ENCODE peak calls at places on chromosomes 16 and 17, in eight cellular contexts. L is AG04449; I is fibroblast of pulmonary artery; P is IMR-90; S is CD8-positive, alpha-beta T cell; X is fibroblast of mammary gland; B is GM06990; A is GM23338. U is an unnamed sample.

GRCh38 chr17:64723781-64724180 is 61.7 kb upstream of the SMURF2 start:
- DNase-seq in L (no peak), I (peak), P (peak), S (no peak), X (no peak), B (no peak), A (no peak), U (no peak)

GRCh38 chr17:43878260-43879082 is 28.9 kb downstream of the MPP2 start:
- DNase-seq in L (peak), I (peak), P (peak), S (peak), X (peak), B (peak), A (peak), U (peak)

GRCh38 chr16:50540711-50541007 is 7.5 kb upstream of the NKD1 start:
- DNase-seq in L (no peak), I (no peak), P (no peak), S (no peak), X (no peak), B (no peak), A (no peak), U (no peak)

GRCh38 chr16:86609115-86609514 is 30.8 kb downstream of the FOXL1 start:
- DNase-seq in L (peak), I (peak), P (peak), S (no peak), X (peak), B (no peak), A (no peak), U (no peak)

GRCh38 chr16:22705799-22706198 is 108.2 kb upstream of the HS3ST2 start:
- DNase-seq in L (no peak), I (no peak), P (no peak), S (no peak), X (no peak), B (no peak), A (no peak), U (no peak)

GRCh38 chr16:57778658-57779057 is 23.6 kb downstream of the KIFC3 start:
- DNase-seq in L (no peak), I (no peak), P (no peak), S (no peak), X (no peak), B (no peak), A (no peak), U (no peak)

GRCh38 chr16:65576631-65577030 is 454.8 kb upstream of the CDH11 start:
- DNase-seq in L (no peak), I (no peak), P (no peak), S (no peak), X (no peak), B (no peak), A (peak), U (no peak)

GRCh38 chr16:4800290-4801041 is 2.0 kb downstream of the ROGDI start:
- DNase-seq in L (no peak), I (no peak), P (no peak), S (no peak), X (no peak), B (peak), A (no peak), U (peak)

GRCh38 chr16:11224096-11224893 is 31.7 kb downstream of the SOCS1 start:
- DNase-seq in L (no peak), I (no peak), P (no peak), S (peak), X (no peak), B (peak), A (peak), U (peak)

GRCh38 chr17:81825841-81826471 is 7.1 kb downstream of the MCRIP1 start:
- DNase-seq in L (no peak), I (no peak), P (no peak), S (no peak), X (no peak), B (no peak), A (peak), U (no peak)

GRCh38 chr17:67629963-67630320 is 87.8 kb upstream of the NOL11 start:
- DNase-seq in L (peak), I (peak), P (peak), S (no peak), X (peak), B (no peak), A (peak), U (peak)

GRCh38 chr16:55418586-55418985 is 60.4 kb upstream of the MMP2 start:
- DNase-seq in L (no peak), I (peak), P (peak), S (no peak), X (no peak), B (no peak), A (peak), U (no peak)

GRCh38 chr16:11100239-11100750 is 155.7 kb downstream of the SOCS1 start:
- DNase-seq in L (no peak), I (peak), P (peak), S (no peak), X (peak), B (peak), A (peak), U (peak)

GRCh38 chr16:58222532-58223316 is 24.8 kb upstream of the CSNK2A2 start:
- DNase-seq in L (no peak), I (peak), P (peak), S (no peak), X (peak), B (no peak), A (no peak), U (no peak)

GRCh38 chr17:43534909-43535308 is 11.2 kb downstream of the ETV4 start:
- DNase-seq in L (no peak), I (no peak), P (no peak), S (no peak), X (no peak), B (no peak), A (no peak), U (no peak)

GRCh38 chr16:55492756-55493380 is 13.9 kb downstream of the MMP2 start:
- DNase-seq in L (no peak), I (no peak), P (no peak), S (no peak), X (no peak), B (no peak), A (no peak), U (no peak)

GRCh38 chr17:4540224-4541040 is 14.8 kb downstream of the MYBBP1A start:
- DNase-seq in L (no peak), I (no peak), P (no peak), S (no peak), X (no peak), B (peak), A (peak), U (no peak)

GRCh38 chr16:12097523-12098428 is 121.2 kb downstream of the SNX29 start:
- DNase-seq in L (no peak), I (peak), P (peak), S (no peak), X (peak), B (no peak), A (no peak), U (no peak)

GRCh38 chr16:57283214-57283955 is 1.1 kb downstream of the PLLP start:
- DNase-seq in L (no peak), I (no peak), P (no peak), S (no peak), X (no peak), B (no peak), A (peak), U (no peak)

GRCh38 chr16:70267516-70267915 is 15.8 kb upstream of the EXOSC6 start:
- DNase-seq in L (no peak), I (peak), P (peak), S (no peak), X (peak), B (no peak), A (peak), U (peak)

GRCh38 chr17:76747716-76748360 is 9.9 kb downstream of the MFSD11 start:
- DNase-seq in L (no peak), I (no peak), P (no peak), S (no peak), X (no peak), B (no peak), A (no peak), U (no peak)

GRCh38 chr17:27340990-27341595 is 47.2 kb downstream of the WSB1 start:
- DNase-seq in L (no peak), I (no peak), P (no peak), S (no peak), X (no peak), B (no peak), A (no peak), U (no peak)

GRCh38 chr17:2239882-2240430 is 63.6 kb downstream of the SMG6 start:
- DNase-seq in L (no peak), I (peak), P (peak), S (no peak), X (peak), B (peak), A (no peak), U (peak)
- TF ChIP-seq CTCF in L (no peak), I (no peak), P (no peak), S (no peak), X (no peak), B (no peak), A (no peak), U (no peak)

DNA sequence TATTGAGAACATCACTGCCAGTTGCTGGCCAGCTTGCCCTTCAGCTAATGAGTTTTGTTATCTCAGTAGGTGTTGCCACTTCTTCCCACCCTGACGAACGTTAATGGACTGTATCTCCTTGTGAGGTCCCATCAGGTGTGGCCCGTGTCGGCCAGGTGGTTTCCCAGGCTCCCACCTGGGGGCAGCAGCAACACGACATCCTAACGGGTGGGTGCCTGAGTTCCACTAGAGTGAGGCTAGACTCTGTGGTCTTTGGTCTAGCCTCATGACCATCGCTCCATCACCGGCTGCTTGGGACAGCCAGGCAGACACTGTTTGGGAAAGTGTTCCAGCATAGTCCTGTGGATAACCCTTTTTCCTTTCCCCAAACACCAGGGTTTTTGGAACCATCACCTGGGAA is 45.6 kb upstream of the LCMT1 start:
- DNase-seq in L (no peak), I (no peak), P (no peak), S (no peak), X (no peak), B (peak), A (peak), U (peak)
- TF ChIP-seq CTCF in L (no peak), I (no peak), P (no peak), S (no peak), X (no peak), B (peak), A (peak), U (no peak)

GRCh38 chr17:75689441-75689873 is 22.3 kb downstream of the SAP30BP start:
- DNase-seq in L (no peak), I (no peak), P (no peak), S (peak), X (no peak), B (peak), A (no peak), U (peak)
- TF ChIP-seq CTCF in L (no peak), I (no peak), P (no peak), S (no peak), X (no peak), B (no peak), A (no peak), U (no peak)

GRCh38 chr17:75472119-75472518 is 15.7 kb downstream of the TMEM94 start:
- DNase-seq in L (no peak), I (no peak), P (no peak), S (no peak), X (no peak), B (no peak), A (no peak), U (no peak)

GRCh38 chr17:75474736-75475135 is 18.3 kb downstream of the TMEM94 start:
- DNase-seq in L (no peak), I (no peak), P (no peak), S (no peak), X (no peak), B (no peak), A (no peak), U (no peak)

GRCh38 chr17:75475144-75475835 is 18.9 kb downstream of the TMEM94 start:
- DNase-seq in L (no peak), I (no peak), P (peak), S (no peak), X (no peak), B (no peak), A (no peak), U (no peak)

GRCh38 chr17:75471207-75471606 is 14.8 kb downstream of the TMEM94 start:
- DNase-seq in L (no peak), I (no peak), P (no peak), S (no peak), X (no peak), B (no peak), A (no peak), U (no peak)

DNA sequence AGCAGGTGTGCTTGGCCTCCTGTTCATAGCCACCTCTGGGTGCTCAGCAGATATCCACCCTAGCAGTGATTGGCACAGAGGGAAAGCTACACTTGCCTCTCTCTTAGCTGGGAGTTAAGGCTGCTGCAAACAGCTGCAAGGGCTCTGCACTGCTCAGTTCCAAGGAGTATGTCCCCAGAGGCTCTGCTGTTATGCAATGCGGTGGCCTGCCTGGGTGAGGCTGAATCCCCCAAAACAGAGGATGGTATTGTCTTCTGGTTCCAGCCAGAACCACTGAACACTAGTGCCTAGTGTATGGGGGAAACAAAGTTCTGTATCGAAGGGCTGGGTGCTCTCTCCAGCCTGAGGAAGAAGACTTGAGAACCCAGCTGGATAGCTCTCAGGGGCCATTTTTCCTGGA is 16.8 kb downstream of the TMEM94 start:
- DNase-seq in L (no peak), I (peak), P (no peak), S (no peak), X (no peak), B (no peak), A (no peak), U (no peak)
- TF ChIP-seq CTCF in L (no peak), I (no peak), P (no peak), S (no peak), X (no peak), B (no peak), A (no peak), U (no peak)

DNA sequence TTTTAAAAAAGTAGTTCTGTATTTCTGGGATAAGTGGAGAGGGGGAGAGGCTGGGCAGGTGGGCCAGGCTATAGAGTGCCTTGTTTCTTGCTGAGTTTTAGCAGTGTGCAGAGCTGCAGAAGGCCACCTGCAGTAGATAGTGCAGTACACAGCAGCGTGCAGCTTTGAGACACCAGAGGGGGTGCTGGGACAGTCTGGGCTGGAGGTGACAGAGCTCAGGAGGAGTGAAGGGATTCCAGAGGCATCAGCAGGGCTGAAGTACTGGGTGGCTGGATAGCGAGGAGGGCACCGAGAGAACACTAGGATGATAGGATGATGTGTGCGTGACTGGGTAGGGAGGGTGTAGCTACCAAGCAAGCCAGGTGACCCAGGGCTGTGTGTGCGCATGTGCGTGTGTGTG is 26.6 kb downstream of the LCMT1 start:
- DNase-seq in L (no peak), I (no peak), P (no peak), S (no peak), X (no peak), B (no peak), A (no peak), U (no peak)
- TF ChIP-seq CTCF in L (no peak), I (no peak), P (no peak), S (no peak), X (no peak), B (no peak), A (no peak), U (no peak)

DNA sequence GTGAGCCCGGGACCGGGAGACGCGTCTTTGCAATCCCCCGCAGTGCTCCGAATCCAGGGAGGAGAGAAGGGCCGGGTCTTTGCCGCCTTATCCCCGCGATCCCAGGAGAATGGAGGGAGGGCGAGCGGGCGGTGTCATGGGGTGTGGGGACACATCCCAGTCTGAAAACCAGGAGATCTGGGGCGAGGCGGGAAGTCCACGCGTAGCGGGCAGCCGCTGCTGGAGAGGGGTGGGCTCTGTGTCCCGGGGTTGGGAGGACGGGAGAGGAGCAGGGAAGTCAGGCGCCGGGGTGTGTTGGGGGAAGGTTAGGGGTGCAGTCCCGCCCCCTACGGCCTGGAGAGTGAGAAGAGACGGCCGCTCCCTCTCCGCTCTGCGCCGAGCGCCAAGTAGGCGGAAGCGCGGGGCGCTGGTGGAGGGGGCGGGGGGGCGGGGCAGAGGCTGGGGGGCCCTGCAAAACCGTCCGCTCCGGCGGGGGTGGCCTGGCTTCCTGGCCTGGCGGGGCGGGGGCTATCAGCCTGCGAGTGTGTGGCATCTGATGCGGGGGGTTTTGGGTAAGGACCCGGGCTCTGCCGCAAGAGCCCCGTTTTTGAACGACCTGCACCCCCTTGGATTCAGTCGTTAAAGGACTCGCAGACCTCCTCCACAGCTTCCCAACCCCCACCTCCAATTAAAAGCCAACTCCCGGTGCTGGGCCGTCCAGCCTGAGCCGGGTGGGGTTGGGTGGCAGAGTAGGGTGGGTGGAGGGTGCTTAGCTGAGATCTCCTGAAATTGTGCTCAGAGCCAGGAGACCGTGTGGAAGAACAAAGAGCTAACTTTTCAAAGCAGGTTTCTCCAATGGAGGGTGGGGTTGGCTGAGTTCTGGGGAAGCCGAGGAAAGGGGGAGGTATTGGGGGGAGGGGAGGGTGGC is 654 bp downstream of the LASP1 start:
- DNase-seq in L (no peak), I (no peak), P (peak), S (no peak), X (peak), B (peak), A (peak), U (peak)
- TF ChIP-seq CTCF in L (no peak), I (no peak), P (no peak), S (no peak), X (no peak), B (no peak), A (no peak), U (no peak)

GRCh38 chr17:29617125-29617480 is 5.6 kb downstream of the CORO6 start:
- DNase-seq in L (no peak), I (peak), P (peak), S (peak), X (peak), B (peak), A (peak), U (peak)
- TF ChIP-seq CTCF in L (peak), I (peak), P (peak), S (peak), X (peak), B (peak), A (peak), U (peak)

GRCh38 chr16:46947900-46948547 is 25.4 kb downstream of the DNAJA2 start:
- DNase-seq in L (no peak), I (peak), P (peak), S (no peak), X (peak), B (peak), A (peak), U (peak)
- TF ChIP-seq CTCF in L (peak), I (peak), P (peak), S (peak), X (peak), B (peak), A (peak), U (peak)